ENCODE peak calls at places on chromosome 2, in six cellular contexts. P is astrocyte, B is foreskin keratinocyte, J is RWPE1, Y is endodermal cell, M is cardiac muscle cell. G is an unnamed sample.
A peak's percentile ranks its signal among the peaks of the same experiment; 100 is the strongest.

GRCh38 chr2:74472086-74472944 is at the start of gene MRPL53:
- DNase-seq in P (peak; percentile 91), B (peak; percentile 90), J (peak; percentile 60), Y (peak; percentile 98), M (peak; percentile 97), G (peak; percentile 98)

GRCh38 chr2:226215902-226216503 is 583.6 kb downstream of the IRS1 start:
- DNase-seq in P (peak; percentile 12), B (peak; percentile 42), J (no peak), Y (peak; percentile 94), M (peak; percentile 73), G (peak; percentile 79)

GRCh38 chr2:205686231-205687017 is 4.1 kb downstream of the NRP2 start:
- DNase-seq in P (no peak), B (no peak), J (no peak), Y (peak; percentile 80), M (peak; percentile 54), G (peak; percentile 65)

GRCh38 chr2:176892818-176893217 is 319.8 kb upstream of the HNRNPA3 start:
- DNase-seq in P (no peak), B (no peak), J (no peak), Y (no peak), M (no peak), G (no peak)

GRCh38 chr2:234502285-234502918 is 5.5 kb upstream of the ARL4C start:
- DNase-seq in P (peak; percentile 94), B (peak; percentile 85), J (peak; percentile 63), Y (no peak), M (peak; percentile 51), G (no peak)

GRCh38 chr2:232400244-232401015 is 6.2 kb upstream of the ALPG start:
- DNase-seq in P (no peak), B (no peak), J (no peak), Y (no peak), M (no peak), G (no peak)

GRCh38 chr2:74503506-74504475 is 3.7 kb downstream of the PCGF1 start:
- DNase-seq in P (no peak), B (no peak), J (no peak), Y (peak; percentile 58), M (peak; percentile 58), G (no peak)

GRCh38 chr2:212249451-212249850 is 289.2 kb downstream of the ERBB4 start:
- DNase-seq in P (no peak), B (peak; percentile 6), J (peak; percentile 4), Y (no peak), M (peak; percentile 34), G (no peak)

GRCh38 chr2:18792684-18793083 is 203.3 kb upstream of the NT5C1B start:
- DNase-seq in P (no peak), B (no peak), J (no peak), Y (no peak), M (no peak), G (no peak)

GRCh38 chr2:36635194-36635593 is 37.2 kb upstream of the FEZ2 start:
- DNase-seq in P (no peak), B (no peak), J (no peak), Y (no peak), M (no peak), G (no peak)

GRCh38 chr2:37652199-37652640 is 19.2 kb downstream of the CDC42EP3 start:
- DNase-seq in P (peak; percentile 95), B (peak; percentile 99), J (peak; percentile 97), Y (no peak), M (peak; percentile 51), G (no peak)

GRCh38 chr2:203909192-203909945 is 27.2 kb upstream of the ICOS start:
- DNase-seq in P (peak; percentile 56), B (peak; percentile 27), J (peak; percentile 45), Y (peak; percentile 63), M (peak; percentile 79), G (no peak)

GRCh38 chr2:203905661-203906060 is 30.9 kb upstream of the ICOS start:
- DNase-seq in P (peak; percentile 23), B (no peak), J (no peak), Y (no peak), M (no peak), G (no peak)

GRCh38 chr2:203908344-203909185 is 28.0 kb upstream of the ICOS start:
- DNase-seq in P (no peak), B (no peak), J (no peak), Y (no peak), M (no peak), G (no peak)

GRCh38 chr2:203913947-203914346 is 22.6 kb upstream of the ICOS start:
- DNase-seq in P (no peak), B (no peak), J (no peak), Y (no peak), M (no peak), G (no peak)

DNA sequence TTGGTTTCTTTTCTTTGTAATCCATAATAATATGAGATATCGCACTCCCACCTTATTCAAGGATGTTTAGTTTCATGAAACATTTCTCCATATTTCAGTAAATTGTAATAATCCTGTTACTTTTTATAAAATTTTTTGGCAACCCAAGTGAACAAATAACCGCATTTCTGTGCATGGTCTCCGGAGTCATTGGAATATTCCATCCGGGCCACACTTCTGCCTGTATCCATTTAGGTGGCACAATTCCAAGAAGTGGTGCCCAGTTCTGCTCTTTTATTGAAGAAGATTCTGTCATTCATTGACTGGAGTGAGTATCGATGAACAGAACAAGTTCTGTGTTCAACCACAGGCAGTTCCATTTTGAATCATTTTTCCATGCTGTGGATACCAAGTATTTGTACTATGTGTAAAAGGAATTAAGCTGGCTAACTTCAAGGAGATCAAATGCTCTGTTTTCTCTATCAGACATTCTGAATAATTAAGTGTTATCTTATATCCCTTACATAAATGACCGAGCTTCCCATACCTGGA is 26.6 kb upstream of the ICOS start:
- DNase-seq in P (no peak), B (no peak), J (no peak), Y (no peak), M (no peak), G (no peak)
- TF ChIP-seq CTCF in P (no peak), B (no peak), J (peak; percentile 34), Y (no peak), M (no peak), G (peak; percentile 15)

GRCh38 chr2:189425676-189426075 is 15.6 kb upstream of the WDR75 start:
- DNase-seq in P (no peak), B (no peak), J (no peak), Y (no peak), M (peak; percentile 36), G (no peak)

GRCh38 chr2:189426886-189427285 is 14.4 kb upstream of the WDR75 start:
- DNase-seq in P (no peak), B (no peak), J (no peak), Y (no peak), M (no peak), G (no peak)

GRCh38 chr2:189424956-189425355 is 16.3 kb upstream of the WDR75 start:
- DNase-seq in P (no peak), B (no peak), J (no peak), Y (no peak), M (no peak), G (no peak)

GRCh38 chr2:189421644-189422043 is 19.6 kb upstream of the WDR75 start:
- DNase-seq in P (peak; percentile 85), B (peak; percentile 70), J (no peak), Y (no peak), M (peak; percentile 87), G (no peak)
- TF ChIP-seq CTCF in P (no peak), B (no peak), J (no peak), Y (no peak), M (peak; percentile 18), G (no peak)

GRCh38 chr2:240809276-240809675 is 10.7 kb downstream of the KIF1A start:
- DNase-seq in P (no peak), B (no peak), J (no peak), Y (peak; percentile 17), M (no peak), G (no peak)

GRCh38 chr2:240812301-240812680 is 7.7 kb downstream of the KIF1A start:
- DNase-seq in P (no peak), B (no peak), J (no peak), Y (peak; percentile 30), M (no peak), G (no peak)

GRCh38 chr2:240810621-240811020 is 9.4 kb downstream of the KIF1A start:
- DNase-seq in P (no peak), B (no peak), J (no peak), Y (peak; percentile 37), M (no peak), G (no peak)

GRCh38 chr2:240811346-240812300 is 8.4 kb downstream of the KIF1A start:
- DNase-seq in P (no peak), B (no peak), J (no peak), Y (peak; percentile 28), M (no peak), G (no peak)

DNA sequence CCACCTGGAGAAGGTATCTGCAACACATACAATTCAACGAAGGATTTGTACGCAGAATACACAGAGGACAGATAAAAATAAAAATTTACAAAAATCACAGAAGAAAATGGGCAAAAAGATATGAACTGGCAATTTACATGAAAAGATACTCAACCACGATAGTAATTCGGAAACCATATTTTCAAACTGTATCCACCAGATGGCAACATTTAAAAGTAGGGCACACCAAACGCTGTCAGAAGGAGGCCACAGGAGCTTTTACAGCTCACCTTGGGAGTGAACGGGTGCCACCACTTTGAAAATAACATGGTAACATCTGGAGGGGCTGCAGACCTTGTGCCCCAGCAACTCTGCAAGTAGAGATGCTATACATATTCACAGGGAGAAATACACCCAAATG is 9.8 kb downstream of the KIF1A start:
- DNase-seq in P (no peak), B (no peak), J (no peak), Y (no peak), M (peak; percentile 6), G (no peak)
- TF ChIP-seq CTCF in P (no peak), B (no peak), J (no peak), Y (peak; percentile 57), M (no peak), G (no peak)

GRCh38 chr2:86297382-86298147 is 39.9 kb downstream of the REEP1 start:
- DNase-seq in P (no peak), B (peak; percentile 15), J (no peak), Y (no peak), M (no peak), G (no peak)
- TF ChIP-seq CTCF in P (no peak), B (peak; percentile 65), J (no peak), Y (peak; percentile 66), M (peak; percentile 7), G (no peak)

DNA sequence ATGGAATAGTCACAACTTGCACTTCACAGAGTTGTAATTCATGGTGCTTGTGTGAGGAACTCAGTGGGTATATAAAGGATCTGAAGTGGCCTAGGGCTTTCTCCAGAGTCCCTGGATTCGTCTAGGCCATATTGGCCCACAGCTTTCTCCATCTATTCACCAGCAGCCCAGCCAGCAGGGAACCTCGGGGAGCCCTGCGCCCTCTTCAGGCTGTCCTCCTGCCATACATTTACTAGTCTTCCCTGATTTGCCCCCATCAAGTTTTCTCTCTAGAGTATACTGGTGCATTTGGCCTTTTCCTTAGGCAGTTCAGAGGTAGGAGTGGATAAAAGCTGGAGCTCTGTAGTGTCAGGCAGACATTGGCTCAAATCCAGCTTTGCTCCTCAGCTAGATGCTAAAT is 278.3 kb downstream of the MYCN start:
- DNase-seq in P (no peak), B (no peak), J (no peak), Y (peak; percentile 88), M (no peak), G (peak; percentile 69)
- TF ChIP-seq CTCF in P (no peak), B (peak; percentile 36), J (no peak), Y (peak; percentile 85), M (no peak), G (peak; percentile 22)

DNA sequence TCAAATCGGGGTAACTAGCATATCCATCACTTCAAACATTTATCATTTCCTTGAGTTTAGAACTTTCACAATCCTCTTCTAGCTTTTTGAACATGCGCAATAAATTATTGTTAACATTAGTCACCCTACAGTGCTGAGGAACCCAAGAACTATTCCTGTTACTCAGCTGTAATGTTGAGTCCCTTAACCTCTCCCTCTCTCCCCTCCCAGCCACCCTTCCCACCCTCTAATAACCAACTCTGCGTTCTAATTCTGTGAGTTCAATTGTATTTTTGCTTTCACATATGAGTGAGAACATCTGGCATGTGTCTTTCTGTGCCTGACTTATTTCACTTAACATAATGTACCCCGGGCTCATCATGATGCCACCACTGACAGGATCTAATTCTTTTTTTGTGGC is 78.6 kb upstream of the RANBP2 start:
- DNase-seq in P (peak; percentile 94), B (peak; percentile 86), J (peak; percentile 71), Y (no peak), M (peak; percentile 81), G (no peak)
- TF ChIP-seq CTCF in P (no peak), B (no peak), J (no peak), Y (no peak), M (no peak), G (no peak)